ENCODE peak calls at places on chromosomes 2 and 18, in four cellular contexts. One of them, this sample, is unnamed.

GRCh38 chr2:186714611-186715010 is 20.8 kb downstream of the FAM171B start:
- DNase-seq in GM12878: no peak
- DNase-seq in K562: no peak
- DNase-seq in HepG2: no peak
- DNase-seq in this sample: no peak

GRCh38 chr2:104444392-104444791 is 409.5 kb upstream of the POU3F3 start:
- DNase-seq in HepG2: no peak
- DNase-seq in GM12878: no peak
- DNase-seq in K562: no peak
- DNase-seq in this sample: no peak

GRCh38 chr18:34467059-34467458 is 242.3 kb upstream of the NOL4 start:
- DNase-seq in GM12878: peak
- DNase-seq in HepG2: no peak
- DNase-seq in K562: no peak
- DNase-seq in this sample: no peak

GRCh38 chr2:120818441-120818920 is 82.8 kb downstream of the GLI2 start:
- DNase-seq in K562: no peak
- DNase-seq in HepG2: no peak
- DNase-seq in GM12878: no peak
- DNase-seq in this sample: no peak

GRCh38 chr18:3524706-3525105 is 74.7 kb downstream of the TGIF1 start:
- DNase-seq in K562: no peak
- DNase-seq in GM12878: no peak
- DNase-seq in HepG2: no peak
- DNase-seq in this sample: no peak

GRCh38 chr18:59325965-59326364 is 7.5 kb upstream of the CPLX4 start:
- DNase-seq in K562: no peak
- DNase-seq in GM12878: no peak
- DNase-seq in HepG2: no peak
- DNase-seq in this sample: no peak

GRCh38 chr2:203623104-203623503 is 83.3 kb upstream of the CD28 start:
- DNase-seq in HepG2: no peak
- DNase-seq in K562: no peak
- DNase-seq in GM12878: no peak
- DNase-seq in this sample: no peak

GRCh38 chr2:105797298-105797819 is 52.6 kb downstream of the NCK2 start:
- DNase-seq in HepG2: peak
- DNase-seq in K562: no peak
- DNase-seq in GM12878: peak
- DNase-seq in this sample: no peak

GRCh38 chr2:61750624-61751023 is 103.2 kb downstream of the FAM161A start:
- DNase-seq in HepG2: no peak
- DNase-seq in K562: no peak
- DNase-seq in GM12878: no peak
- DNase-seq in this sample: no peak

GRCh38 chr2:233461481-233461891 is 105.1 kb downstream of the USP40 start:
- DNase-seq in K562: no peak
- DNase-seq in GM12878: no peak
- DNase-seq in HepG2: no peak
- DNase-seq in this sample: no peak

GRCh38 chr18:75211721-75212625 is 1.4 kb downstream of the TSHZ1 start:
- DNase-seq in K562: peak
- DNase-seq in GM12878: no peak
- DNase-seq in HepG2: peak
- DNase-seq in this sample: peak

GRCh38 chr2:86293612-86294011 is 43.8 kb downstream of the REEP1 start:
- DNase-seq in K562: no peak
- DNase-seq in GM12878: no peak
- DNase-seq in HepG2: no peak
- DNase-seq in this sample: no peak

GRCh38 chr18:3458378-3458777 is 8.4 kb downstream of the TGIF1 start:
- DNase-seq in GM12878: no peak
- DNase-seq in K562: no peak
- DNase-seq in HepG2: no peak
- DNase-seq in this sample: no peak

GRCh38 chr2:112032615-112033457 is 22.2 kb upstream of the TMEM87B start:
- DNase-seq in K562: no peak
- DNase-seq in HepG2: no peak
- DNase-seq in GM12878: no peak
- DNase-seq in this sample: no peak

GRCh38 chr18:30562231-30562630 is 480.3 kb downstream of the DSC3 start:
- DNase-seq in GM12878: no peak
- DNase-seq in HepG2: no peak
- DNase-seq in K562: no peak
- DNase-seq in this sample: no peak

GRCh38 chr2:118124293-118124891 is 36.1 kb downstream of the INSIG2 start:
- DNase-seq in HepG2: no peak
- DNase-seq in K562: no peak
- DNase-seq in GM12878: no peak
- DNase-seq in this sample: no peak

GRCh38 chr2:15058015-15058414 is 425.5 kb downstream of the LRATD1 start:
- DNase-seq in GM12878: no peak
- DNase-seq in HepG2: peak
- DNase-seq in K562: peak
- DNase-seq in this sample: no peak

GRCh38 chr2:1550658-1551316 is 137.5 kb downstream of the TPO start:
- DNase-seq in HepG2: no peak
- DNase-seq in K562: peak
- DNase-seq in GM12878: no peak
- DNase-seq in this sample: peak

GRCh38 chr2:18849841-18850578 is 260.6 kb upstream of the NT5C1B start:
- DNase-seq in K562: no peak
- DNase-seq in HepG2: no peak
- DNase-seq in GM12878: no peak
- DNase-seq in this sample: no peak

GRCh38 chr2:208025814-208026184 is 472 bp upstream of the PLEKHM3 start:
- DNase-seq in K562: no peak
- DNase-seq in GM12878: no peak
- DNase-seq in HepG2: no peak
- DNase-seq in this sample: peak

GRCh38 chr2:43495727-43496126 is 100.1 kb downstream of the THADA start:
- DNase-seq in K562: no peak
- DNase-seq in HepG2: no peak
- DNase-seq in GM12878: no peak
- DNase-seq in this sample: no peak

GRCh38 chr18:9147440-9148238 is 11.1 kb downstream of the ANKRD12 start:
- DNase-seq in HepG2: peak
- DNase-seq in GM12878: peak
- DNase-seq in K562: peak
- DNase-seq in this sample: no peak

GRCh38 chr2:27313882-27314645 is 5.8 kb upstream of the UCN start:
- DNase-seq in K562: no peak
- DNase-seq in GM12878: no peak
- DNase-seq in HepG2: no peak
- DNase-seq in this sample: no peak

GRCh38 chr2:199603748-199604291 is 146.1 kb upstream of the SATB2 start:
- DNase-seq in K562: no peak
- DNase-seq in HepG2: no peak
- DNase-seq in GM12878: no peak
- DNase-seq in this sample: peak

GRCh38 chr18:74288041-74288440 is 3.7 kb downstream of the CYB5A start:
- DNase-seq in K562: no peak
- DNase-seq in HepG2: no peak
- DNase-seq in GM12878: no peak
- DNase-seq in this sample: no peak

GRCh38 chr18:34624551-34624950 is 85.5 kb upstream of the DTNA start:
- DNase-seq in GM12878: no peak
- DNase-seq in HepG2: no peak
- DNase-seq in K562: no peak
- DNase-seq in this sample: no peak

GRCh38 chr2:176583530-176584101 is 314.4 kb downstream of the MTX2 start:
- DNase-seq in HepG2: no peak
- DNase-seq in K562: no peak
- DNase-seq in GM12878: no peak
- DNase-seq in this sample: no peak

GRCh38 chr2:172478353-172478752 is 51.0 kb downstream of the ITGA6 start:
- DNase-seq in GM12878: no peak
- DNase-seq in K562: no peak
- DNase-seq in HepG2: no peak
- DNase-seq in this sample: peak

GRCh38 chr18:33839452-33840225 is 261.6 kb downstream of the ASXL3 start:
- DNase-seq in K562: peak
- DNase-seq in HepG2: peak
- DNase-seq in GM12878: no peak
- DNase-seq in this sample: no peak

GRCh38 chr18:67966224-67966623 is 449.7 kb upstream of the DSEL start:
- DNase-seq in K562: no peak
- DNase-seq in HepG2: no peak
- DNase-seq in GM12878: no peak
- DNase-seq in this sample: no peak

GRCh38 chr18:61664413-61665084 is 228.3 kb downstream of the RNF152 start:
- DNase-seq in GM12878: no peak
- DNase-seq in K562: no peak
- DNase-seq in HepG2: no peak
- DNase-seq in this sample: no peak

GRCh38 chr2:61743004-61743403 is 110.9 kb downstream of the FAM161A start:
- DNase-seq in K562: no peak
- DNase-seq in HepG2: no peak
- DNase-seq in GM12878: no peak
- DNase-seq in this sample: no peak

GRCh38 chr2:237885171-237885930 is 25.9 kb downstream of the RAMP1 start:
- DNase-seq in HepG2: no peak
- DNase-seq in GM12878: no peak
- DNase-seq in K562: no peak
- DNase-seq in this sample: no peak
- TF ChIP-seq CBFB in HepG2: no peak
- TF ChIP-seq CBFB in GM12878: no peak
- TF ChIP-seq CBFB in K562: no peak
- TF ChIP-seq CBFB in this sample: no peak

GRCh38 chr2:183488421-183488820 is 364.2 kb downstream of the NUP35 start:
- DNase-seq in K562: no peak
- DNase-seq in GM12878: no peak
- DNase-seq in HepG2: no peak
- DNase-seq in this sample: no peak

GRCh38 chr2:183487316-183487715 is 363.1 kb downstream of the NUP35 start:
- DNase-seq in HepG2: no peak
- DNase-seq in K562: no peak
- DNase-seq in GM12878: no peak
- DNase-seq in this sample: no peak

GRCh38 chr2:183493060-183493459 is 368.8 kb downstream of the NUP35 start:
- DNase-seq in K562: no peak
- DNase-seq in HepG2: no peak
- DNase-seq in GM12878: no peak
- DNase-seq in this sample: no peak

GRCh38 chr2:183495079-183495478 is 370.8 kb downstream of the NUP35 start:
- DNase-seq in K562: no peak
- DNase-seq in HepG2: no peak
- DNase-seq in GM12878: no peak
- DNase-seq in this sample: no peak

DNA sequence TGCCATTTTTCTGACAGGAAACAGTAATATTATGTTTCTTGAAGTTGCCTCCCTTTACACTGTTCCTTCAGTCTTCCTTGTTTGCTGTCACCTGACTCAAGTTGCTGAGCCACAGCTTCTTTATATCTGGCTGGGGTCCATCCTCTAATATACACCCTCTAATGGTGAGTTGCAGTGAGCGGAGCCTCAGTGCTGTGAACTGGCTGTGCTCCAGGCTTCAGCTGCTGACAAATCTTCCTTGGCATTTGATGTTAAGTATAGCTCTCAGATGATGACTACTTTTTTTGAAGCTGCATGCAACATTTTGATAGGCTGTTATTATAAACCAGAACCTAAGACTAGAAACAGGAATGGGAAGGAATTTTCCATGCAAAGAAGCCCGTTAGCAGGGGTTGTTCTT is 366.7 kb downstream of the NUP35 start:
- DNase-seq in K562: no peak
- DNase-seq in HepG2: no peak
- DNase-seq in GM12878: no peak
- DNase-seq in this sample: no peak
- TF ChIP-seq TCF7 in K562: no peak
- TF ChIP-seq TCF7 in HepG2: no peak
- TF ChIP-seq TCF7 in GM12878: no peak
- TF ChIP-seq TCF7 in this sample: no peak

DNA sequence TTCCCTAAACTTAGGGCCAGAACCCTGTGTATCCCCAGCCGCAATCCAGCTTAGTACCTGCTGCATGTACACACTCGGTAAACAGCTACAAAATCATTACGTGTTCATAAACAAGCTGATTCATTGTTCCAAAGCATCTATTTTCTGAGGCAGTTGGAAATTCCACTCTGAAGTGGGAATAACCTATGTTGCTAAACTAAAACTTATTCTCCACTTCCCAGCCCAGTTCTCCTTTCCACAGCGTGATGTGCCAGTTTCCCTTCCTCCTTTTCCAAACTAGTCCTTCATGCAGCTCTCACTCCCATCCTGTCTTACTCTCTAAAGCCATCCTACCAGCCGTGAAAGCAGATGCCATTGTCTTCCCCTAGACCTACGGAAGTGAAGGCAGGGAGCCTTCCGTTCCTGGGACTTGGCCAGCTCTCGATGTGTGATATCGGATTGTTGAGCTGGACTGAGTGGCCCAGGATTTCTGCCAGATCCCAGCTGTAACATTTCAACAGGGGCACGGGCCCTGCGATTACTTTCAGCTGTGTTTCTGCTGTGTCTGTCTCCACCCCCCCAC is 100.7 kb downstream of the CRIM1 start:
- DNase-seq in K562: no peak
- DNase-seq in HepG2: no peak
- DNase-seq in GM12878: no peak
- DNase-seq in this sample: no peak
- TF ChIP-seq ATF2 in K562: no peak
- TF ChIP-seq ATF2 in HepG2: no peak
- TF ChIP-seq ATF2 in GM12878: no peak
- TF ChIP-seq ATF2 in this sample: no peak

GRCh38 chr2:109382946-109383345 is 230.8 kb downstream of the SEPTIN10 start:
- DNase-seq in GM12878: no peak
- DNase-seq in HepG2: no peak
- DNase-seq in K562: no peak
- DNase-seq in this sample: peak

GRCh38 chr2:109383505-109384307 is 230.1 kb downstream of the SEPTIN10 start:
- DNase-seq in K562: no peak
- DNase-seq in HepG2: no peak
- DNase-seq in GM12878: no peak
- DNase-seq in this sample: peak

GRCh38 chr2:109381327-109381820 is 232.4 kb downstream of the SEPTIN10 start:
- DNase-seq in GM12878: no peak
- DNase-seq in HepG2: no peak
- DNase-seq in K562: no peak
- DNase-seq in this sample: no peak

GRCh38 chr2:109380502-109381326 is 233.1 kb downstream of the SEPTIN10 start:
- DNase-seq in HepG2: no peak
- DNase-seq in K562: no peak
- DNase-seq in GM12878: no peak
- DNase-seq in this sample: peak

GRCh38 chr2:109382236-109382930 is 231.4 kb downstream of the SEPTIN10 start:
- DNase-seq in K562: no peak
- DNase-seq in HepG2: no peak
- DNase-seq in GM12878: no peak
- DNase-seq in this sample: peak
- TF ChIP-seq CBFB in K562: no peak
- TF ChIP-seq CBFB in HepG2: no peak
- TF ChIP-seq CBFB in GM12878: no peak
- TF ChIP-seq CBFB in this sample: no peak

This sample was measured in WTC11.